ENCODE peak calls at places on chromosomes 6 and 20, in five cellular contexts. J is ELF-1, X is NCI-H2107, N is foreskin fibroblast, B is NCI-H146. G is an unnamed sample.

GRCh38 chr20:25372584-25373336 is 17.9 kb downstream of the ABHD12 start:
- DNase-seq in J (no peak), X (no peak), N (peak), B (no peak), G (no peak)

GRCh38 chr20:62508641-62509051 is 32.9 kb upstream of the GATA5 start:
- DNase-seq in J (no peak), X (no peak), N (no peak), B (no peak), G (no peak)

GRCh38 chr6:95553880-95554279 is 23.5 kb upstream of the MANEA start:
- DNase-seq in J (no peak), X (no peak), N (no peak), B (no peak), G (no peak)

GRCh38 chr20:17969276-17969883 is 562 bp downstream of the MGME1 start:
- DNase-seq in J (no peak), X (no peak), N (no peak), B (peak), G (no peak)

GRCh38 chr6:111409430-111409829 is 73.6 kb downstream of the REV3L start:
- DNase-seq in J (no peak), X (no peak), N (no peak), B (no peak), G (no peak)

GRCh38 chr6:134535831-134536230 is 217.9 kb upstream of the SGK1 start:
- DNase-seq in J (no peak), X (no peak), N (no peak), B (no peak), G (no peak)

GRCh38 chr6:116035616-116036015 is 25.1 kb downstream of the FRK start:
- DNase-seq in J (no peak), X (no peak), N (no peak), B (peak), G (no peak)

GRCh38 chr20:43096471-43096870 is 93.2 kb downstream of the PTPRT start:
- DNase-seq in J (peak), X (no peak), N (no peak), B (no peak), G (no peak)

GRCh38 chr6:168004945-168005344 is 7.5 kb downstream of the KIF25 start:
- DNase-seq in J (no peak), X (no peak), N (no peak), B (no peak), G (no peak)

GRCh38 chr6:6654599-6655575 is 66.4 kb downstream of the LY86 start:
- DNase-seq in J (no peak), X (no peak), N (no peak), B (no peak), G (peak)

GRCh38 chr20:10705801-10706459 is 32.1 kb upstream of the JAG1 start:
- DNase-seq in J (no peak), X (no peak), N (no peak), B (no peak), G (no peak)

GRCh38 chr6:13759025-13759424 is 47.4 kb upstream of the RANBP9 start:
- DNase-seq in J (no peak), X (no peak), N (no peak), B (no peak), G (no peak)

GRCh38 chr20:31523361-31524283 is 9.4 kb downstream of the HM13 start:
- DNase-seq in J (no peak), X (no peak), N (no peak), B (no peak), G (no peak)

GRCh38 chr6:124961784-124962611 is at the start of gene RNF217:
- DNase-seq in J (peak), X (peak), N (peak), B (peak), G (no peak)

GRCh38 chr6:47112311-47112710 is 70.2 kb upstream of the ADGRF1 start:
- DNase-seq in J (no peak), X (no peak), N (no peak), B (no peak), G (no peak)

GRCh38 chr6:155247618-155248017 is 16.2 kb upstream of the CLDN20 start:
- DNase-seq in J (no peak), X (no peak), N (peak), B (no peak), G (no peak)

GRCh38 chr6:4210619-4211419 is 75.4 kb upstream of the ECI2 start:
- DNase-seq in J (peak), X (no peak), N (peak), B (peak), G (peak)

GRCh38 chr6:28182255-28182654 is 40.6 kb downstream of the ZKSCAN8 start:
- DNase-seq in J (no peak), X (no peak), N (no peak), B (no peak), G (no peak)

GRCh38 chr6:169326067-169326799 is 72.6 kb upstream of the THBS2 start:
- DNase-seq in J (peak), X (no peak), N (peak), B (peak), G (no peak)

GRCh38 chr6:56961151-56961550 is 6.2 kb downstream of the BEND6 start:
- DNase-seq in J (no peak), X (no peak), N (no peak), B (no peak), G (peak)

GRCh38 chr20:33043731-33044181 is 9.9 kb upstream of the BPIFB3 start:
- DNase-seq in J (no peak), X (no peak), N (no peak), B (no peak), G (no peak)

GRCh38 chr6:166931426-166931970 is 24.9 kb downstream of the RNASET2 start:
- DNase-seq in J (no peak), X (no peak), N (no peak), B (no peak), G (no peak)

GRCh38 chr20:10651227-10651990 is 22.4 kb downstream of the JAG1 start:
- DNase-seq in J (no peak), X (no peak), N (no peak), B (no peak), G (peak)

G was measured in Jurkat, Clone E6-1.